ENCODE peak calls at places on chromosomes 16 and 17, in eight cellular contexts. D, N, B, G, J, F, M and V are unnamed samples.

GRCh38 chr16:2675714-2676113 is 6.6 kb upstream of the KCTD5 start:
- DNase-seq in B (no peak), J (no peak), F (no peak), N (no peak), G (no peak), M (no peak), D (no peak), V (no peak)

GRCh38 chr17:79485991-79486390 is 124.9 kb downstream of the RBFOX3 start:
- DNase-seq in J (no peak), B (no peak), G (no peak), D (no peak), N (no peak), M (no peak), F (no peak), V (no peak)

GRCh38 chr16:4679854-4680636 is 13.3 kb upstream of the NUDT16L1 start:
- DNase-seq in F (no peak), B (no peak), M (no peak), G (no peak), D (no peak), N (peak; percentile 56), J (peak; percentile 63), V (no peak)

GRCh38 chr17:39564201-39564828 is 43.4 kb downstream of the NEUROD2 start:
- DNase-seq in B (no peak), D (no peak), F (no peak), J (peak; percentile 77), M (no peak), G (no peak), N (no peak), V (no peak)

GRCh38 chr17:77140878-77141767 is at the start of gene SEC14L1:
- DNase-seq in D (peak; percentile 49), B (peak; percentile 51), G (peak; percentile 6), F (no peak), N (no peak), J (peak; percentile 88), M (peak; percentile 62), V (no peak)

GRCh38 chr16:75576384-75576811 is 10.2 kb downstream of the GABARAPL2 start:
- DNase-seq in J (no peak), N (peak; percentile 7), B (no peak), F (no peak), M (no peak), G (no peak), D (no peak), V (no peak)

GRCh38 chr17:17853811-17854527 is 17.2 kb upstream of the SREBF1 start:
- DNase-seq in N (no peak), D (peak; percentile 14), M (no peak), J (no peak), B (no peak), G (no peak), F (no peak), V (no peak)

GRCh38 chr17:60425626-60426025 is 3.3 kb downstream of the CHCT1 start:
- DNase-seq in B (no peak), F (no peak), D (no peak), M (no peak), J (no peak), G (no peak), N (no peak), V (no peak)

GRCh38 chr16:50651835-50652438 is 29.2 kb downstream of the SNX20 start:
- DNase-seq in J (no peak), F (no peak), N (no peak), M (no peak), G (no peak), D (no peak), B (no peak), V (no peak)

GRCh38 chr17:44212507-44213402 is 6.7 kb downstream of the UBTF start:
- DNase-seq in F (no peak), J (no peak), G (no peak), M (no peak), B (no peak), D (no peak), N (no peak), V (no peak)

GRCh38 chr16:48284772-48285409 is 37.6 kb upstream of the ABCC11 start:
- DNase-seq in D (no peak), G (no peak), J (peak; percentile 10), N (no peak), M (no peak), F (no peak), B (no peak), V (no peak)

GRCh38 chr16:75385507-75386152 is 47.7 kb downstream of the CFDP1 start:
- DNase-seq in N (no peak), D (peak; percentile 22), J (peak; percentile 67), B (peak; percentile 80), M (no peak), G (no peak), F (peak; percentile 55), V (peak; percentile 69)

GRCh38 chr16:13436641-13437423 is 483.1 kb upstream of the ERCC4 start:
- DNase-seq in J (no peak), N (no peak), M (no peak), D (no peak), G (no peak), B (no peak), F (no peak), V (no peak)

GRCh38 chr16:50153648-50154368 is 702 bp downstream of the TENT4B start:
- DNase-seq in G (peak; percentile 17), J (peak; percentile 39), F (peak; percentile 26), N (no peak), M (no peak), D (peak; percentile 46), B (peak; percentile 37), V (no peak)

GRCh38 chr16:51450913-51451312 is 299.8 kb upstream of the SALL1 start:
- DNase-seq in F (no peak), J (no peak), B (no peak), M (no peak), G (no peak), N (no peak), D (no peak), V (no peak)

GRCh38 chr16:72291121-72291520 is 119.2 kb upstream of the PMFBP1 start:
- DNase-seq in M (no peak), N (no peak), D (no peak), F (peak; percentile 29), J (no peak), G (no peak), B (no peak), V (peak; percentile 17)

GRCh38 chr17:66625321-66625767 is 209.6 kb upstream of the CACNG5 start:
- DNase-seq in G (no peak), M (no peak), D (no peak), B (no peak), N (no peak), J (peak; percentile 63), F (peak; percentile 58), V (no peak)

GRCh38 chr17:8062807-8063483 is 24.1 kb downstream of the ALOX15B start:
- DNase-seq in M (no peak), N (no peak), B (no peak), D (no peak), F (no peak), J (peak; percentile 68), G (no peak), V (no peak)

GRCh38 chr16:3101841-3102470 is 2.9 kb upstream of the ZSCAN10 start:
- DNase-seq in N (no peak), G (no peak), M (no peak), D (peak; percentile 61), F (no peak), B (no peak), J (peak; percentile 57), V (no peak)

GRCh38 chr17:31392002-31392855 is 754 bp downstream of the RAB11FIP4 start:
- DNase-seq in B (no peak), J (peak; percentile 41), F (no peak), N (peak; percentile 45), G (no peak), D (no peak), M (peak; percentile 47), V (no peak)

GRCh38 chr17:83009414-83010322 is 69.7 kb upstream of the METRNL start:
- DNase-seq in M (no peak), N (no peak), B (no peak), D (no peak), F (no peak), G (no peak), J (no peak), V (no peak)

GRCh38 chr16:87918866-87919680 is 17.3 kb downstream of the CA5A start:
- DNase-seq in D (no peak), J (no peak), F (peak; percentile 53), G (no peak), M (no peak), B (no peak), N (no peak), V (no peak)

GRCh38 chr16:29975811-29976511 is 2.3 kb downstream of the TAOK2 start:
- DNase-seq in F (no peak), J (no peak), D (no peak), G (no peak), N (no peak), M (no peak), B (no peak), V (no peak)

GRCh38 chr17:17561408-17562144 is 29.9 kb downstream of the PEMT start:
- DNase-seq in F (no peak), G (no peak), J (no peak), N (no peak), D (no peak), M (no peak), B (no peak), V (no peak)

GRCh38 chr17:27817731-27818130 is 17.4 kb upstream of the NOS2 start:
- DNase-seq in B (no peak), G (no peak), D (no peak), F (peak; percentile 36), M (no peak), J (no peak), N (no peak), V (no peak)

GRCh38 chr17:74763565-74764387 is 12.4 kb downstream of the NAT9 start:
- DNase-seq in D (no peak), G (no peak), F (no peak), J (no peak), N (no peak), M (no peak), B (peak; percentile 72), V (no peak)

GRCh38 chr17:38588775-38589174 is 17.0 kb downstream of the SRCIN1 start:
- DNase-seq in F (no peak), J (no peak), N (no peak), M (no peak), G (no peak), D (no peak), B (no peak), V (no peak)

GRCh38 chr16:81175325-81175891 is 63.1 kb upstream of the BCO1 start:
- DNase-seq in N (no peak), G (no peak), F (peak; percentile 80), J (no peak), D (no peak), M (no peak), B (no peak), V (no peak)

GRCh38 chr17:4900231-4901107 is 1.1 kb downstream of the C17orf107 start:
- DNase-seq in J (no peak), G (peak; percentile 43), F (no peak), N (no peak), B (no peak), M (peak; percentile 66), D (peak; percentile 66), V (no peak)

GRCh38 chr17:69046130-69046807 is 14.5 kb downstream of the ABCA9 start:
- DNase-seq in M (no peak), G (no peak), J (no peak), D (no peak), F (no peak), N (no peak), B (no peak), V (no peak)

GRCh38 chr16:11700264-11701029 is 32.2 kb downstream of the SNN start:
- DNase-seq in N (no peak), F (no peak), D (no peak), M (no peak), J (no peak), G (no peak), B (no peak), V (no peak)